ENCODE peak calls at places on chromosomes 7 and 10, in four cellular contexts. One of them, this sample, is unnamed.

GRCh38 chr10:27998954-27999275 is at the start of gene ODAD2:
- DNase-seq in HepG2: no peak
- DNase-seq in GM12878: no peak
- DNase-seq in K562: no peak
- DNase-seq in this sample: no peak

GRCh38 chr7:29217112-29217511 is 22.5 kb downstream of the CHN2 start:
- DNase-seq in HepG2: no peak
- DNase-seq in K562: no peak
- DNase-seq in GM12878: no peak
- DNase-seq in this sample: no peak

GRCh38 chr7:119842337-119842736 is 430.6 kb upstream of the KCND2 start:
- DNase-seq in K562: no peak
- DNase-seq in HepG2: no peak
- DNase-seq in GM12878: no peak
- DNase-seq in this sample: no peak

GRCh38 chr7:151306860-151307259 is 34.8 kb upstream of the NUB1 start:
- DNase-seq in GM12878: no peak
- DNase-seq in K562: no peak
- DNase-seq in HepG2: no peak
- DNase-seq in this sample: no peak

GRCh38 chr7:43884209-43884608 is 14.9 kb upstream of the MRPS24 start:
- DNase-seq in K562: no peak
- DNase-seq in GM12878: no peak
- DNase-seq in HepG2: no peak
- DNase-seq in this sample: no peak

GRCh38 chr7:27064169-27064568 is 31.6 kb downstream of the HOXA1 start:
- DNase-seq in HepG2: no peak
- DNase-seq in GM12878: no peak
- DNase-seq in K562: no peak
- DNase-seq in this sample: no peak

GRCh38 chr7:100489824-100490223 is 6.1 kb downstream of the NYAP1 start:
- DNase-seq in HepG2: peak; percentile 89
- DNase-seq in K562: peak; percentile 98
- DNase-seq in GM12878: no peak
- DNase-seq in this sample: peak; percentile 76

GRCh38 chr7:36570508-36571219 is 153.6 kb downstream of the AOAH start:
- DNase-seq in K562: no peak
- DNase-seq in HepG2: no peak
- DNase-seq in GM12878: no peak
- DNase-seq in this sample: no peak

GRCh38 chr10:106931159-106931852 is 233.2 kb downstream of the SORCS1 start:
- DNase-seq in GM12878: peak; percentile 88
- DNase-seq in HepG2: peak; percentile 48
- DNase-seq in K562: no peak
- DNase-seq in this sample: no peak

GRCh38 chr10:7397636-7398035 is 13.2 kb downstream of the SFMBT2 start:
- DNase-seq in GM12878: no peak
- DNase-seq in HepG2: no peak
- DNase-seq in K562: no peak
- DNase-seq in this sample: no peak

GRCh38 chr10:17235136-17235535 is 7.1 kb downstream of the VIM start:
- DNase-seq in GM12878: no peak
- DNase-seq in K562: no peak
- DNase-seq in HepG2: no peak
- DNase-seq in this sample: no peak

GRCh38 chr10:64867501-64867962 is 1346.3 kb downstream of the REEP3 start:
- DNase-seq in HepG2: peak; percentile 65
- DNase-seq in GM12878: no peak
- DNase-seq in K562: peak; percentile 62
- DNase-seq in this sample: no peak

GRCh38 chr7:121525155-121525819 is 129.2 kb upstream of the FAM3C start:
- DNase-seq in K562: no peak
- DNase-seq in GM12878: no peak
- DNase-seq in HepG2: no peak
- DNase-seq in this sample: no peak
- TF ChIP-seq FOXK2 in K562: no peak
- TF ChIP-seq FOXK2 in GM12878: no peak
- TF ChIP-seq FOXK2 in HepG2: no peak
- TF ChIP-seq FOXK2 in this sample: no peak

GRCh38 chr10:31864834-31865518 is 63.7 kb downstream of the ARHGAP12 start:
- DNase-seq in K562: no peak
- DNase-seq in HepG2: peak; percentile 48
- DNase-seq in GM12878: no peak
- DNase-seq in this sample: peak; percentile 3

GRCh38 chr10:31871266-31871887 is 57.3 kb downstream of the ARHGAP12 start:
- DNase-seq in HepG2: no peak
- DNase-seq in K562: no peak
- DNase-seq in GM12878: no peak
- DNase-seq in this sample: no peak

GRCh38 chr10:31867646-31868045 is 61.0 kb downstream of the ARHGAP12 start:
- DNase-seq in GM12878: no peak
- DNase-seq in K562: no peak
- DNase-seq in HepG2: no peak
- DNase-seq in this sample: no peak

GRCh38 chr10:31866118-31866670 is 62.4 kb downstream of the ARHGAP12 start:
- DNase-seq in GM12878: no peak
- DNase-seq in K562: no peak
- DNase-seq in HepG2: no peak
- DNase-seq in this sample: no peak
- TF ChIP-seq BHLHE40 in GM12878: no peak
- TF ChIP-seq BHLHE40 in K562: no peak
- TF ChIP-seq BHLHE40 in HepG2: no peak
- TF ChIP-seq BHLHE40 in this sample: no peak

GRCh38 chr10:72564596-72564995 is 61.3 kb downstream of the MICU1 start:
- DNase-seq in K562: no peak
- DNase-seq in GM12878: no peak
- DNase-seq in HepG2: no peak
- DNase-seq in this sample: no peak
- TF ChIP-seq FOXK2 in K562: no peak
- TF ChIP-seq FOXK2 in GM12878: no peak
- TF ChIP-seq FOXK2 in HepG2: no peak
- TF ChIP-seq FOXK2 in this sample: no peak

GRCh38 chr10:110356628-110357245 is 52.0 kb upstream of the SMNDC1 start:
- DNase-seq in K562: peak; percentile 15
- DNase-seq in HepG2: no peak
- DNase-seq in GM12878: peak; percentile 100
- DNase-seq in this sample: no peak
- TF ChIP-seq BHLHE40 in K562: no peak
- TF ChIP-seq BHLHE40 in HepG2: no peak
- TF ChIP-seq BHLHE40 in GM12878: peak; percentile 91
- TF ChIP-seq BHLHE40 in this sample: no peak